ENCODE peak calls at places on chromosomes 6 and 20, in seven cellular contexts. R, C, G, E, U, T and L are unnamed samples.

GRCh38 chr20:23880426-23880825 is 878 bp upstream of the CST5 start:
- DNase-seq in G (no peak), C (peak), T (no peak), U (peak), R (no peak), E (no peak), L (no peak)

GRCh38 chr6:156390621-156391378 is 386.4 kb upstream of the ARID1B start:
- DNase-seq in G (peak), E (no peak), C (no peak), T (no peak), U (peak), R (peak), L (no peak)

GRCh38 chr6:154403803-154404202 is 47.2 kb upstream of the IPCEF1 start:
- DNase-seq in C (peak), U (no peak), R (no peak), T (peak), E (no peak), G (no peak), L (no peak)

GRCh38 chr6:118562959-118563358 is 14.9 kb downstream of the PLN start:
- DNase-seq in T (peak), E (no peak), U (no peak), C (peak), R (no peak), G (no peak), L (no peak)

GRCh38 chr20:46636981-46637860 is 14.0 kb downstream of the SLC13A3 start:
- DNase-seq in G (no peak), E (no peak), U (no peak), T (no peak), R (no peak), C (no peak), L (no peak)

GRCh38 chr20:34615477-34615876 is 57.0 kb downstream of the MAP1LC3A start:
- DNase-seq in G (no peak), E (no peak), R (no peak), C (peak), U (no peak), T (peak), L (no peak)

GRCh38 chr6:91437295-91437694 is 850.4 kb upstream of the MAP3K7 start:
- DNase-seq in R (no peak), E (no peak), C (no peak), U (no peak), G (peak), T (no peak), L (peak)

GRCh38 chr6:143806282-143807102 is 36.6 kb upstream of the LTV1 start:
- DNase-seq in R (no peak), T (peak), C (peak), G (no peak), E (no peak), U (peak), L (no peak)

GRCh38 chr6:143513410-143513809 is 1.9 kb upstream of the FUCA2 start:
- DNase-seq in T (no peak), C (no peak), G (peak), E (no peak), R (peak), U (no peak), L (no peak)

GRCh38 chr20:60152792-60153191 is 194.6 kb downstream of the CDH26 start:
- DNase-seq in R (no peak), G (no peak), U (no peak), T (no peak), C (no peak), E (no peak), L (no peak)

GRCh38 chr6:107741191-107741680 is 82.9 kb downstream of the SCML4 start:
- DNase-seq in T (no peak), E (no peak), C (no peak), R (no peak), U (no peak), G (no peak), L (no peak)

GRCh38 chr6:134123666-134124208 is 71.3 kb upstream of the SLC2A12 start:
- DNase-seq in U (peak), C (peak), E (no peak), T (peak), R (peak), G (peak), L (peak)

GRCh38 chr6:166109608-166110007 is 58.0 kb downstream of the TBXT start:
- DNase-seq in E (no peak), R (no peak), U (no peak), T (no peak), G (no peak), C (no peak), L (no peak)

GRCh38 chr6:167141667-167142432 is 15.9 kb downstream of the GPR31 start:
- DNase-seq in C (no peak), G (peak), R (peak), T (peak), E (no peak), U (peak), L (peak)

GRCh38 chr6:24933868-24934401 is 1.8 kb downstream of the RIPOR2 start:
- DNase-seq in U (peak), G (peak), R (peak), C (no peak), T (no peak), E (no peak), L (no peak)

GRCh38 chr20:32484221-32485125 is 100.7 kb downstream of the NOL4L start:
- DNase-seq in E (no peak), G (peak), T (peak), C (no peak), R (peak), U (peak), L (no peak)

GRCh38 chr6:130865793-130866192 is 38.6 kb downstream of the SMLR1 start:
- DNase-seq in T (no peak), G (no peak), C (no peak), E (no peak), U (no peak), R (no peak), L (no peak)

GRCh38 chr6:117074672-117075071 is 190.7 kb upstream of the VGLL2 start:
- DNase-seq in G (peak), R (no peak), U (no peak), T (no peak), C (no peak), E (no peak), L (no peak)

GRCh38 chr20:6769953-6770831 is 2.7 kb downstream of the BMP2 start:
- DNase-seq in R (peak), C (no peak), T (peak), G (peak), U (no peak), E (no peak), L (peak)

GRCh38 chr6:46876126-46876525 is 45.6 kb downstream of the ADGRF5 start:
- DNase-seq in T (peak), U (peak), C (no peak), R (peak), E (peak), G (peak), L (no peak)

GRCh38 chr20:63908008-63908682 is 13.2 kb downstream of the DNAJC5 start:
- DNase-seq in U (no peak), R (no peak), G (no peak), C (no peak), E (no peak), T (peak), L (no peak)

GRCh38 chr6:83885984-83886383 is 26.5 kb downstream of the CYB5R4 start:
- DNase-seq in R (no peak), E (no peak), U (no peak), T (no peak), G (no peak), C (no peak), L (no peak)

DNA sequence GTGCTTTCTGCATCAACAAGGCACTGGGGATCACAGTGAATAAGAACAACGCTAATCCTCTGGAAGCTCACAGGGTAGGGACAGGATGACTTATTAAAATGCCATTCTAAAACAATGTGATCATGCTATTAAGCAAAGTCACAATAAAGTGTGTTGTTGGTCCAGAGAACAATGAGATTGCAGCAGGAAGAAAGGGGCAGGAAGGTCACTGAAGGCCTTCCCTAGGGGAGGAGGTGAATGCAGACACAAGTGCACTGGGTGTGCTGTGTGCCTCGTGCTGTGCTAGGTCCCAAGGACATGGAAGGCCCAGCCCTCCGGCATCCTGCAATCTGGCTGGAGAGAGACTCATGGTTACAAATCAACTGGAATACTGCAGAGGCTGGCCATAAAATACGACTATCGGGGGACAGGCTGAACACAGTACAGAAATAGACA is 55.7 kb downstream of the LYRM4 start:
- DNase-seq in U (no peak), G (no peak), C (no peak), E (no peak), R (no peak), T (no peak), L (no peak)
- H3K27ac ChIP-seq in U (no peak), G (no peak), C (no peak), E (no peak), R (no peak), T (no peak), L (no peak)

DNA sequence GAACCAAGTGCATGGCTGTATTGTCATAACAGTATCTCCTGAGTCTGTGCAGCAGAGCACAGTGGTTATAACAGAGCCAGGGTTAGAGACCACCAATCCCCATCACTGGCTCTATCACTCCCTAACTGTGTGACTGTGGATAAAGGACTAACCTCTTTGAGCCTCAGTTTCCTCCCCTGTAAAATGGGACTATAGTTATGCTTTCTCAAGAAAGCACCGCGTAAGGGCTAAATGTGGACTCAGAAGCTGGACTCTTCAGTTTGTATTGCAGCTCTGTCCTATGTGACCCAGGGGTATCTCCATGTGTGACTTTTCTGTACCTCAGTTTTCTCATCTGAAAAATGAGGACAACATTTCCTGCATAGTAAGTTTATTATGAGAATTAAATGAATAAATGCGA is 59.9 kb downstream of the TRAM2 start:
- DNase-seq in E (no peak), T (no peak), U (no peak), R (no peak), G (no peak), C (no peak), L (no peak)
- H2BK5ac ChIP-seq in E (no peak), T (no peak), U (no peak), R (no peak), G (no peak), C (peak), L (no peak)

GRCh38 chr6:169246445-169246844 is 7.2 kb downstream of the THBS2 start:
- DNase-seq in C (no peak), R (no peak), T (no peak), E (no peak), G (no peak), U (no peak), L (no peak)
- H3K23ac ChIP-seq in C (no peak), R (no peak), T (no peak), E (no peak), G (no peak), U (no peak), L (no peak)

GRCh38 chr20:36920334-36920730 is 31.2 kb downstream of the SAMHD1 start:
- DNase-seq in R (no peak), C (no peak), G (no peak), E (no peak), T (no peak), U (no peak), L (no peak)
- H3K27ac ChIP-seq in R (no peak), C (no peak), G (no peak), E (no peak), T (no peak), U (no peak), L (no peak)

DNA sequence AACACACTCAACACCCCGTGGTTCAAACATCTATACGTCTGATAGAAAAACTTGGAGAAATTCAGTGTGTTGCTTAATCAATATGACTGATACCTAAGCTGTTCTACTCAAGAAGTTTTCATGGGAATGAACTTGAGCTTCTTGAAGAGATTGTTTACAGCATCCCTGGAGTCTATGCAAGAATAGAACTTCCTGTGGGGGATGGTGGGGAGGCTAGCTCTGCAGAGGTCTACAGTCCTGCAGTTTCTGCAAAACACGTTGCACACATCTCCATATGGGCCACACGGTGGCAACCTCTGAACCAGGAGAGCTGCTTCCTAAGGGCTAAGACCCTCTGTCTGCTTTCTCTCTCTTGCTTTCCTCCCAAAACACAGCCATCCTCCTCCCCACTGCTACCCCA is 32.7 kb upstream of the FANCE start:
- DNase-seq in E (no peak), C (peak), U (no peak), R (no peak), G (peak), T (peak), L (no peak)
- H2BK5ac ChIP-seq in E (peak), C (peak), U (no peak), R (no peak), G (no peak), T (no peak), L (no peak)

GRCh38 chr6:22363166-22363965 is 66.5 kb upstream of the PRL start:
- DNase-seq in T (no peak), U (no peak), R (no peak), G (no peak), C (no peak), E (no peak), L (no peak)

GRCh38 chr6:22363966-22364296 is 67.1 kb upstream of the PRL start:
- DNase-seq in G (no peak), R (no peak), E (no peak), T (no peak), U (no peak), C (no peak), L (no peak)

GRCh38 chr6:22362361-22362760 is 65.5 kb upstream of the PRL start:
- DNase-seq in R (no peak), U (no peak), T (no peak), E (no peak), C (no peak), G (no peak), L (no peak)

GRCh38 chr6:22366214-22366613 is 69.4 kb upstream of the PRL start:
- DNase-seq in U (peak), G (no peak), T (peak), C (peak), E (no peak), R (no peak), L (no peak)

GRCh38 chr6:22364314-22364713 is 67.5 kb upstream of the PRL start:
- DNase-seq in C (no peak), R (no peak), E (no peak), U (no peak), G (no peak), T (no peak), L (no peak)
- H3K23ac ChIP-seq in C (no peak), R (no peak), E (no peak), U (no peak), G (no peak), T (no peak), L (no peak)

GRCh38 chr20:57710841-57711240 is 1.0 kb upstream of the PMEPA1 start:
- DNase-seq in U (peak), C (no peak), R (no peak), E (no peak), T (no peak), G (no peak), L (no peak)

GRCh38 chr20:57707849-57708693 is 1.7 kb downstream of the PMEPA1 start:
- DNase-seq in U (peak), C (no peak), R (no peak), T (no peak), E (no peak), G (no peak), L (no peak)

GRCh38 chr20:57709823-57710799 is at the start of gene PMEPA1:
- DNase-seq in R (peak), G (peak), T (peak), E (peak), C (peak), U (peak), L (peak)

GRCh38 chr20:57707320-57707719 is 2.5 kb downstream of the PMEPA1 start:
- DNase-seq in U (no peak), G (no peak), R (no peak), T (no peak), E (no peak), C (no peak), L (no peak)

GRCh38 chr20:57708694-57709673 is 831 bp downstream of the PMEPA1 start:
- DNase-seq in R (no peak), T (peak), U (peak), C (peak), G (no peak), E (no peak), L (no peak)
- H3K27ac ChIP-seq in R (no peak), T (no peak), U (peak), C (peak), G (peak), E (no peak), L (no peak)